ENCODE peak calls at places on chromosomes 1 and 21, in eight cellular contexts. O is vagina, V is K562, G is prostate gland, Z is GM23338, S is GM12892, T is GM12891, X is breast epithelium. P is an unnamed sample.

GRCh38 chr1:7580923-7581753 is 190.0 kb upstream of the VAMP3 start:
- DNase-seq in T (no peak), Z (no peak), S (no peak), O (no peak), G (no peak), V (no peak), X (no peak), P (no peak)

GRCh38 chr21:34734696-34735095 is 65.9 kb downstream of the CLIC6 start:
- DNase-seq in X (peak), V (no peak), O (no peak), G (peak), T (no peak), S (no peak), Z (no peak), P (no peak)

GRCh38 chr1:235873045-235873444 is 6.3 kb upstream of the LYST start:
- DNase-seq in G (no peak), X (no peak), S (no peak), Z (no peak), V (no peak), T (no peak), O (no peak), P (no peak)

GRCh38 chr1:34982820-34983376 is 2.2 kb downstream of the TMEM35B start:
- DNase-seq in Z (no peak), O (no peak), G (no peak), S (no peak), V (no peak), T (no peak), X (no peak), P (no peak)

GRCh38 chr1:43879414-43879813 is 54.2 kb upstream of the ARTN start:
- DNase-seq in X (no peak), T (no peak), O (no peak), S (no peak), V (no peak), G (no peak), Z (no peak), P (no peak)

GRCh38 chr21:37072239-37072987 is 458 bp downstream of the PIGP start:
- DNase-seq in V (no peak), T (peak), Z (peak), X (peak), S (peak), O (peak), G (peak), P (peak)

GRCh38 chr1:44422161-44422560 is 17.1 kb downstream of the RNF220 start:
- DNase-seq in T (no peak), S (no peak), V (no peak), O (no peak), G (no peak), Z (peak), X (no peak), P (no peak)

GRCh38 chr1:21568006-21568746 is 59.0 kb downstream of the ALPL start:
- DNase-seq in V (no peak), X (no peak), O (no peak), G (no peak), T (no peak), S (no peak), Z (no peak), P (no peak)

GRCh38 chr1:154552036-154552435 is 6.4 kb downstream of the UBE2Q1 start:
- DNase-seq in V (no peak), G (no peak), X (no peak), O (no peak), S (no peak), T (no peak), Z (no peak), P (no peak)

GRCh38 chr1:46477153-46477929 is 12.3 kb upstream of the DMBX1 start:
- DNase-seq in T (peak), X (peak), O (no peak), Z (peak), V (peak), S (peak), G (peak), P (no peak)

GRCh38 chr21:43277481-43278351 is 108.9 kb downstream of the CRYAA start:
- DNase-seq in O (no peak), X (no peak), Z (no peak), T (no peak), S (no peak), V (no peak), G (no peak), P (peak)

GRCh38 chr1:33255347-33256311 is 663 bp upstream of the ZNF362 start:
- DNase-seq in Z (peak), G (peak), V (no peak), O (peak), X (peak), T (peak), S (peak), P (no peak)

GRCh38 chr21:20739421-20739820 is 258.8 kb upstream of the NCAM2 start:
- DNase-seq in O (no peak), T (no peak), Z (peak), X (no peak), V (peak), G (no peak), S (no peak), P (no peak)

GRCh38 chr1:223363856-223364684 is at the start of gene SUSD4:
- DNase-seq in V (peak), O (no peak), G (peak), T (peak), S (peak), X (peak), Z (peak), P (no peak)

GRCh38 chr1:48652334-48652733 is 124.4 kb downstream of the BEND5 start:
- DNase-seq in G (no peak), T (no peak), O (no peak), S (no peak), V (no peak), X (no peak), Z (no peak), P (no peak)

GRCh38 chr1:88068407-88068806 is 615.7 kb upstream of the PKN2 start:
- DNase-seq in X (no peak), G (no peak), O (no peak), T (no peak), V (no peak), S (no peak), Z (no peak), P (no peak)

GRCh38 chr1:116129537-116129936 is 18.3 kb downstream of the MAB21L3 start:
- DNase-seq in G (no peak), O (no peak), X (no peak), S (no peak), V (no peak), T (no peak), Z (no peak), P (no peak)

GRCh38 chr1:3858231-3858981 is 1.1 kb downstream of the DFFB start:
- DNase-seq in G (no peak), O (no peak), V (peak), T (no peak), S (no peak), X (no peak), Z (peak), P (no peak)

GRCh38 chr1:95042286-95042685 is 30.5 kb downstream of the ALG14 start:
- DNase-seq in Z (no peak), T (no peak), G (peak), X (no peak), S (no peak), V (no peak), O (no peak), P (no peak)

GRCh38 chr1:83511327-83511726 is 487.6 kb downstream of the TTLL7 start:
- DNase-seq in S (no peak), G (no peak), T (no peak), O (no peak), V (no peak), Z (no peak), X (no peak), P (no peak)

GRCh38 chr1:233647083-233647482 is 33.2 kb downstream of the KCNK1 start:
- DNase-seq in Z (no peak), V (no peak), G (no peak), T (no peak), X (no peak), O (no peak), S (no peak), P (no peak)

GRCh38 chr1:35885961-35886558 is 3.1 kb downstream of the AGO1 start:
- DNase-seq in X (no peak), T (no peak), S (no peak), G (no peak), V (peak), O (no peak), Z (peak), P (no peak)

GRCh38 chr1:202752799-202753198 is 42.5 kb upstream of the SYT2 start:
- DNase-seq in V (peak), Z (no peak), O (no peak), G (no peak), S (no peak), T (no peak), X (no peak), P (no peak)

GRCh38 chr21:19523731-19524130 is 1120.1 kb upstream of the TMPRSS15 start:
- DNase-seq in Z (no peak), V (no peak), G (no peak), T (no peak), S (no peak), O (no peak), X (no peak), P (no peak)

GRCh38 chr1:96520542-96520941 is 201.0 kb upstream of the PTBP2 start:
- DNase-seq in X (no peak), G (no peak), O (no peak), V (no peak), T (no peak), S (no peak), Z (no peak), P (no peak)

GRCh38 chr1:200535605-200536004 is 84.9 kb downstream of the KIF14 start:
- DNase-seq in X (no peak), V (no peak), Z (peak), O (no peak), G (no peak), S (no peak), T (no peak), P (no peak)

GRCh38 chr1:185594786-185595410 is 139.3 kb upstream of the HMCN1 start:
- DNase-seq in X (no peak), Z (no peak), T (no peak), G (no peak), O (no peak), V (no peak), S (no peak), P (peak)

DNA sequence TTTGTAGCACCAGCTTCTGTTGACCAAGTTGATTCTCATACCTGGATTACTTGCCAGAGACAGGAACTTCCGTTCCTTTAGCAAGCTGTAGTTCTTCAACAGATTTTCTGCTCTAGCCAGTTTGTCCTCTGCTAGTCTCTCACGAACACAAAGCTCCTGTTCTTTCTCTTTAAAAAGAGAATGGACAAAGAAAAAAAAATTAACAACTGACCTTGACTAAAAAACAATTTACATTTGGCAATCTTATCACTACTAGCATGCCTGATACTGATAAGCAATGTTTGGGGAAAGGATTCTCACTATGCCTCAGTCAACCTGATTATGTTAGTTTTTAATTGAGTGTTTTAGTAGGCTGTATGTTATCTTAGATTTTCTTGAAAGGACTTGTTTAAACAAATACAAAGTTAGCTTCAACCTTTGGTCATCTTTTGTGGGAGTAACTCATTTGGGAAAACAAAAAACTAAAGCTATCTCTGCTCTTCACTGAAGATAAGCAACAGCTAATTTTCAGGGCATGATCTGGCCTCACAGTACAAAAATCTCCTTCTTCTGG is 8.3 kb downstream of the NEK2 start:
- DNase-seq in T (no peak), V (no peak), X (no peak), Z (no peak), G (no peak), O (no peak), S (no peak), P (no peak)
- TF ChIP-seq POLR2AphosphoS5 in T (no peak), V (no peak), X (no peak), Z (no peak), G (no peak), O (no peak), S (no peak), P (no peak)

DNA sequence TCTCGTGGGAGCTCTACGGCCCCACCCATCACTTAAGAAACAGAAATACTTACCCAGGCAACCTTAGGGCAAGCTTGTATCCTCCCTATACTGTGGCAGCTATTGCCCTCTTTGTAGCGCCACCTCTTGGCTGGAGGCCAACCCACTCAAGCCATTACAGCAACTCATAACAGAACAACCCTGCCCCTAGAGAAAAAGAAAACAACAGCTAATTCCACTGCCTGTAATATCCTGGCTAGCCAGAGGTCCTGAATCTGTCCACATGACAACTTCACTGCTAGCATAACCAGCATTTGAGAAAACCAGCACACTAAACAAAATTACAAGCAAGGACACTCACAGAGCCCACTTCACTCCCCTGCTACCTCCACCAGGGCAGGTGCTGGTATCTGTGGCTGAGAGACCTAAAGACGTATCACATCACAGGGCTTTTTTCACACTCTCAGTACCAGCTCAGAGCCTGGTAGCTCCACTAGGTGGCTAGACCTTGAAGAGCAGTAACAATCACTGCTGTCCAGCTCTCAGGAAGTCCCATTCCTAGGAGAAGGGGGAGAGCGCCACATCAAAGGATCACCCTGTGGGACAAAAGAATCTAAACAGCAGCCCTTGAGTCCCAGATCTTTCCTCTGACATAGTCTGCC is 14.5 kb upstream of the MX1 start:
- DNase-seq in O (peak), X (no peak), Z (peak), V (no peak), G (no peak), T (no peak), S (no peak), P (no peak)
- TF ChIP-seq POLR2AphosphoS5 in O (no peak), X (no peak), Z (no peak), V (no peak), G (no peak), T (no peak), S (no peak), P (no peak)

GRCh38 chr1:81470250-81470649 is 330.5 kb upstream of the ADGRL2 start:
- DNase-seq in S (no peak), G (no peak), X (no peak), Z (no peak), O (no peak), T (no peak), V (no peak), P (no peak)

GRCh38 chr1:81477704-81478103 is 323.0 kb upstream of the ADGRL2 start:
- DNase-seq in G (no peak), T (no peak), Z (no peak), O (no peak), X (no peak), S (no peak), V (no peak), P (no peak)

GRCh38 chr1:81471255-81471654 is 329.5 kb upstream of the ADGRL2 start:
- DNase-seq in S (no peak), X (no peak), V (no peak), Z (no peak), T (no peak), G (no peak), O (no peak), P (no peak)

GRCh38 chr1:81467433-81467832 is 333.3 kb upstream of the ADGRL2 start:
- DNase-seq in S (no peak), X (no peak), O (no peak), G (no peak), Z (no peak), T (no peak), V (no peak), P (no peak)

GRCh38 chr1:81472387-81472786 is 328.3 kb upstream of the ADGRL2 start:
- DNase-seq in O (no peak), Z (peak), S (no peak), T (no peak), X (no peak), G (no peak), V (no peak), P (no peak)
- TF ChIP-seq POLR2AphosphoS5 in O (no peak), Z (no peak), S (no peak), T (no peak), X (no peak), G (no peak), V (no peak), P (no peak)

GRCh38 chr1:156368889-156369684 is at the start of gene RHBG:
- DNase-seq in O (no peak), X (peak), V (peak), Z (peak), G (peak), S (peak), T (no peak), P (no peak)
- TF ChIP-seq POLR2AphosphoS5 in O (no peak), X (no peak), V (no peak), Z (peak), G (no peak), S (no peak), T (no peak), P (no peak)

DNA sequence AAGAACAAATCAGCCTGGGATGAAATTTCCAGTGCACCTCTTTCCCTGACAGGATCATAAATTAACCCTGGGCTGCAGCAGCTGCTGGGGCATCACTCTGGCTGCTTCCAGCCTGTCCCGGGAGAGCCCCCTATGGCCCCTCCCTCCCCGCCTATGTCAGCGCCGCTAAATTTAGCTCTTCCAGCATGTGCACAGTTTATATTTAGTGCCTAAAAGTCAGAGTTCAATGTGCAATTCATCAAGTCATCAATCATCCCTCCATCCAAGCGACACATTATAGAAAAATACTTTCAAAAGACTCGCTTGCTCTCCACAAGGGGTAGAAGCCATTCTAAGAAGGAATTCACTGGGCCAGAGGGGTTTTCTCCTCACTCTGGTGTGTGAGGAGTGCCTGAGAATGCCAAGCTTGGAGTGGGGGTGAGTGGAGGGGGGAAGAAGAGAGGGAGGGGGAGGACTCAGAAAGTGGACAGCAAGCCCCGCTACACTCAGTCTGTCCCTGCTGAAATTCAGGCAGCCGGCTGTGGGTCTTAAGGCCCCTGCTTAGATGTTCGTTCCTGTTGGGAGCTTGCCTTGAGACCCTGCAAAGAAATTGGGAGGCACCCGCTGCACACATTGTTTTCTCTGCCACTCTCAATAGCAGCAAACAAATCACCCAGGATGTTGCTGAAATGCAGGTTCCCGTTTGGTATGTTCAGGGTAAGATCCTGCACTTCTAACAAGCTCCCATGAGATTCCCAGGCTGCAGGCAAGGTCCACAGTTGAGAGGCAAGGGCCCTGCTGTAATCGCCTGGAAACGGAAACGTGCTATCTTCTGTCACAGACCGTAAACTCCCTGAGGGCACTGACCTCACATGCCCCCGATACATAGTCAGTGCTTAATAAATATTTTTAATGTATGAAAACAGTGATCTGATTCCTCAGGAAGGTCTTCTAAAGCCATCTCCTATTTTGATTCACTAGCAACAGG is 37.6 kb downstream of the XCL1 start:
- DNase-seq in V (no peak), G (no peak), Z (no peak), S (no peak), T (no peak), O (no peak), X (no peak), P (no peak)
- TF ChIP-seq POLR2AphosphoS5 in V (no peak), G (no peak), Z (no peak), S (no peak), T (no peak), O (peak), X (no peak), P (no peak)

DNA sequence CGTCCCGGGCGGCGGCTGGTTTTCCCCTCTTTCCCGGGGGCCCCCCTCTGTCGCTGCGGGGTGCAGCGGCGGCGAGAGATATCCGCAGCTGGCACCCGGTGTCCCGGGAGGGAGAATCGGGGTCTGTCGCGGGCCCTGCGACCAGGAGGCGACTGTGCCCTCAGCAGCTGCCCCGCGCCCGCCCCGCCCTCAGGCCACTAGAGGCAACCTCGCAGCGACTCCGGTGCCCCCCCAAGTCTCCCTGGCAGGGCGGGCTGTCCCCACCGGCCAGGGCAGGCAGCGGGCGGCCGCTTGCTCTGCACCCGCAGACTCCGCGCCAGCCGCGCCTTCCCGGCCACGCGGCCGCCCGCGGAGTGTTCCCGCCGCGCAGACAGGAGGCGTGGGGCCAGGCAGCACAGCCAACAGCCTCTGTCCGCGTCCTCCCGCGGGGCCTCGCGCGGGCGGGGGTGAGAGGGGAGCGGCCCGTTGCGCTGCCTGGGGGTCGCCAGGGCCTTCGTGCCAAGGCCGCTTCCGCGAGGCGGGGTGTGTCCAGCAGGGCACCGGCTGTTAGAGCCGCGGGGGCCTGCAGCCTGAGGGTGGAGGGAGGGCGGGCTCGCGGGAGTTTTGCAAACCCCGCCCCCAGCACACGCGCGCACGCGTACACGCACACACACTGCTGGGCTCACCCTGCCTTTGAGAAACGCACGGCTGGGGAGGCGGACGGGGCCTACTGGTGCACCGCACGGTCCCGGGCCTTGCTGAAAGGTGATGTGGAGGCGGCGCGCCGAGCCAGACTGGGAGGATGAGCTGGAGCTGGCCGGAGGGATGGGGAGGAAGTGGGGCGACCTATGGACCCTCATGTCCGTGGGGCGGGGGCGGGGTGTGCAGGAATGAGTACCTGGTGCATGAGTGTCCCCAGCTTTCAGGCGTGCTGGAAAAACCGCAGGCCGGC is 41.4 kb downstream of the KIAA1614 start:
- DNase-seq in V (no peak), Z (peak), S (peak), O (no peak), T (peak), X (no peak), G (peak), P (no peak)
- TF ChIP-seq POLR2AphosphoS5 in V (no peak), Z (peak), S (no peak), O (no peak), T (no peak), X (peak), G (peak), P (peak)

P was measured in SK-N-MC.